ENCODE peak calls at places on chromosomes 3 and 15, in nine cellular contexts. T is epithelial cell of esophagus; F is left ventricle myocardium inferior; E is cerebellum; N is Karpas-422; S is stimulated activated CD4-positive, alpha-beta T cell treated with anti-CD3 and anti-CD28 coated beads, Interleukin-15, amount 100 ng/mL, for 1 hour; O is activated T-cell treated with anti-CD3 and anti-CD28 coated beads for 1 hour; V is stomach; I is H9. R is an unnamed sample.

GRCh38 chr3:57680046-57680445 is 12.8 kb downstream of the DENND6A start:
- DNase-seq in E (no peak), I (no peak), N (no peak), S (no peak), F (no peak), O (no peak), V (no peak), T (no peak), R (no peak)

GRCh38 chr15:83320831-83321230 is 36.4 kb upstream of the BNC1 start:
- DNase-seq in N (no peak), V (no peak), T (peak), O (no peak), I (no peak), S (no peak), E (no peak), F (no peak), R (no peak)

GRCh38 chr3:49377483-49377882 is 19.3 kb upstream of the GPX1 start:
- DNase-seq in E (no peak), V (no peak), T (peak), O (no peak), N (peak), I (no peak), S (peak), F (no peak), R (no peak)

GRCh38 chr3:99330281-99330680 is 308.1 kb upstream of the COL8A1 start:
- DNase-seq in V (no peak), E (no peak), F (peak), S (no peak), T (no peak), N (no peak), O (no peak), I (no peak), R (no peak)

GRCh38 chr3:134516905-134517304 is 31.0 kb downstream of the CEP63 start:
- DNase-seq in T (no peak), O (no peak), N (no peak), F (no peak), S (no peak), V (no peak), E (no peak), I (no peak), R (no peak)

GRCh38 chr15:76060098-76060989 is 559 bp downstream of the TMEM266 start:
- DNase-seq in O (no peak), I (no peak), E (no peak), N (no peak), F (no peak), V (no peak), S (no peak), T (no peak), R (no peak)

GRCh38 chr3:8755564-8756237 is 13.7 kb downstream of the OXTR start:
- DNase-seq in T (no peak), F (no peak), S (no peak), O (no peak), V (no peak), I (no peak), E (no peak), N (no peak), R (peak)

GRCh38 chr15:59157840-59158700 is 48.6 kb upstream of the LDHAL6B start:
- DNase-seq in O (no peak), N (no peak), F (no peak), E (no peak), S (no peak), V (no peak), I (no peak), T (no peak), R (no peak)

GRCh38 chr3:102060814-102061213 is 211.5 kb downstream of the NFKBIZ start:
- DNase-seq in S (no peak), T (peak), O (no peak), E (no peak), F (no peak), I (no peak), V (no peak), N (no peak), R (no peak)

GRCh38 chr3:143123353-143123974 is 3.9 kb downstream of the CHST2 start:
- DNase-seq in V (no peak), O (no peak), F (no peak), T (no peak), S (no peak), E (no peak), N (peak), I (no peak), R (no peak)

GRCh38 chr15:101006931-101007687 is 88.0 kb downstream of the LRRK1 start:
- DNase-seq in F (peak), E (peak), S (peak), I (peak), T (peak), O (peak), V (peak), N (peak), R (peak)

GRCh38 chr3:104632947-104633346 is 733.8 kb upstream of the ALCAM start:
- DNase-seq in O (no peak), I (no peak), N (no peak), V (no peak), F (no peak), S (no peak), T (peak), E (no peak), R (no peak)

GRCh38 chr15:40857601-40858351 is 13.9 kb downstream of the SPINT1 start:
- DNase-seq in F (peak), V (peak), E (peak), I (peak), T (peak), S (peak), O (peak), N (peak), R (peak)

GRCh38 chr3:56133423-56133822 is 334.8 kb downstream of the ERC2 start:
- DNase-seq in T (peak), S (no peak), E (no peak), F (no peak), I (no peak), N (peak), O (no peak), V (no peak), R (no peak)

GRCh38 chr3:63968612-63969350 is 54.5 kb downstream of the PSMD6 start:
- DNase-seq in S (no peak), O (no peak), I (no peak), T (peak), V (no peak), F (no peak), E (no peak), N (no peak), R (no peak)

GRCh38 chr3:47440131-47440530 is 35.6 kb downstream of the SCAP start:
- DNase-seq in F (no peak), I (no peak), V (no peak), N (no peak), O (no peak), E (no peak), S (no peak), T (peak), R (peak)

GRCh38 chr3:129453732-129454131 is 13.7 kb downstream of the IFT122 start:
- DNase-seq in I (no peak), F (no peak), N (no peak), T (no peak), S (no peak), E (no peak), V (no peak), O (no peak), R (no peak)

GRCh38 chr15:40893733-40894688 is at the start of gene VPS18:
- DNase-seq in T (peak), E (peak), S (peak), N (peak), F (peak), V (peak), I (peak), O (peak), R (peak)

GRCh38 chr3:43866529-43867353 is 176.0 kb downstream of the ABHD5 start:
- DNase-seq in I (no peak), S (no peak), N (no peak), T (peak), E (no peak), V (no peak), F (no peak), O (no peak), R (no peak)

GRCh38 chr3:196169836-196170240 is 41.4 kb downstream of the ZDHHC19 start:
- DNase-seq in T (no peak), N (peak), F (no peak), V (no peak), E (no peak), S (no peak), O (no peak), I (no peak), R (no peak)

GRCh38 chr3:196837819-196838420 is 29.8 kb upstream of the SENP5 start:
- DNase-seq in S (peak), T (peak), E (peak), V (peak), I (peak), N (peak), O (peak), F (peak), R (peak)

GRCh38 chr3:30915782-30916181 is 21.3 kb upstream of the GADL1 start:
- DNase-seq in S (no peak), N (no peak), F (no peak), T (no peak), I (no peak), E (no peak), V (no peak), O (no peak), R (no peak)

GRCh38 chr15:84671211-84671610 is 13.2 kb upstream of the NMB start:
- DNase-seq in N (no peak), I (no peak), S (no peak), E (no peak), V (no peak), F (no peak), O (no peak), T (no peak), R (no peak)

GRCh38 chr3:39718674-39719595 is 90.5 kb upstream of the MYRIP start:
- DNase-seq in I (no peak), S (no peak), F (no peak), T (peak), E (no peak), O (no peak), N (no peak), V (no peak), R (no peak)

GRCh38 chr15:84791763-84792162 is 25.4 kb upstream of the ALPK3 start:
- DNase-seq in O (no peak), S (no peak), F (no peak), V (no peak), E (no peak), T (no peak), I (no peak), N (no peak), R (no peak)

GRCh38 chr3:9820944-9821343 is 10.9 kb downstream of the TTLL3 start:
- DNase-seq in E (no peak), F (no peak), V (no peak), T (peak), I (peak), N (no peak), O (no peak), S (no peak), R (peak)

GRCh38 chr15:80619677-80620076 is 75.4 kb upstream of the ABHD17C start:
- DNase-seq in O (no peak), I (no peak), T (peak), F (no peak), V (no peak), N (no peak), E (no peak), S (no peak), R (peak)

GRCh38 chr3:142782616-142783015 is 58.8 kb downstream of the TRPC1 start:
- DNase-seq in I (no peak), E (no peak), N (no peak), V (no peak), S (no peak), F (no peak), T (no peak), O (no peak), R (no peak)

GRCh38 chr3:129282727-129283327 is 4.2 kb downstream of the HMCES start:
- DNase-seq in V (no peak), S (no peak), E (no peak), O (no peak), I (no peak), T (peak), F (no peak), N (peak), R (no peak)

R was measured in cerebellar cortex.